ENCODE peak calls at places on chromosomes 16 and 17, in five cellular contexts. I is mesendoderm, V is mesenchymal stem cell, W is IMR-90, E is neuronal stem cell. L is an unnamed sample.

GRCh38 chr16:15608398-15609285 is 34.3 kb downstream of the MARF1 start:
- DNase-seq in I (no peak), V (peak; percentile 64), W (peak; percentile 60), E (no peak), L (no peak)

GRCh38 chr17:82600731-82601446 is 47.4 kb downstream of the WDR45B start:
- DNase-seq in I (no peak), V (no peak), W (no peak), E (no peak), L (no peak)

GRCh38 chr16:31700530-31701388 is 172.8 kb upstream of the ZNF267 start:
- DNase-seq in I (peak; percentile 90), V (peak; percentile 80), W (peak; percentile 49), E (peak; percentile 62), L (no peak)

GRCh38 chr16:16982614-16983013 is 488.1 kb downstream of the XYLT1 start:
- DNase-seq in I (no peak), V (no peak), W (no peak), E (no peak), L (no peak)

GRCh38 chr16:89084411-89084810 is 9.2 kb upstream of the ACSF3 start:
- DNase-seq in I (no peak), V (no peak), W (no peak), E (no peak), L (no peak)

GRCh38 chr17:50767446-50767845 is at the start of gene ANKRD40CL:
- DNase-seq in I (no peak), V (no peak), W (no peak), E (no peak), L (no peak)

GRCh38 chr16:70610273-70611223 is 35.8 kb upstream of the IL34 start:
- DNase-seq in I (no peak), V (no peak), W (no peak), E (no peak), L (no peak)

GRCh38 chr16:15946257-15947044 is 3.0 kb upstream of the ABCC1 start:
- DNase-seq in I (no peak), V (peak; percentile 68), W (peak; percentile 91), E (no peak), L (no peak)

GRCh38 chr17:3282901-3283300 is 15.3 kb downstream of the OR3A1 start:
- DNase-seq in I (no peak), V (no peak), W (no peak), E (no peak), L (no peak)

GRCh38 chr17:55334285-55334684 is 69.5 kb downstream of the HLF start:
- DNase-seq in I (no peak), V (no peak), W (no peak), E (no peak), L (no peak)

GRCh38 chr17:70059076-70059475 is 15.9 kb upstream of the KCNJ16 start:
- DNase-seq in I (no peak), V (peak; percentile 40), W (no peak), E (no peak), L (no peak)

GRCh38 chr17:64507418-64507766 is 615 bp downstream of the CEP95 start:
- DNase-seq in I (peak; percentile 79), V (peak; percentile 90), W (peak; percentile 68), E (peak; percentile 71), L (peak; percentile 66)

GRCh38 chr16:17083628-17084027 is 387.1 kb downstream of the XYLT1 start:
- DNase-seq in I (peak; percentile 89), V (no peak), W (no peak), E (peak; percentile 88), L (peak; percentile 70)

GRCh38 chr17:79899584-79899983 is 60.3 kb upstream of the CBX4 start:
- DNase-seq in I (no peak), V (no peak), W (no peak), E (no peak), L (no peak)

GRCh38 chr17:40355123-40355803 is 9.3 kb downstream of the GJD3 start:
- DNase-seq in I (peak; percentile 79), V (peak; percentile 68), W (peak; percentile 43), E (peak; percentile 72), L (peak; percentile 79)

GRCh38 chr16:83772806-83773205 is 35.0 kb upstream of the HSBP1 start:
- DNase-seq in I (peak; percentile 28), V (peak; percentile 18), W (no peak), E (no peak), L (no peak)

GRCh38 chr17:66691644-66692500 is 143.0 kb upstream of the CACNG5 start:
- DNase-seq in I (no peak), V (peak; percentile 28), W (peak; percentile 64), E (no peak), L (no peak)

GRCh38 chr17:80850109-80850508 is 141.5 kb upstream of the CHMP6 start:
- DNase-seq in I (no peak), V (no peak), W (no peak), E (no peak), L (no peak)

GRCh38 chr16:59179446-59180082 is 445.4 kb upstream of the GOT2 start:
- DNase-seq in I (no peak), V (peak; percentile 56), W (no peak), E (no peak), L (no peak)

GRCh38 chr16:59181821-59182420 is 447.8 kb upstream of the GOT2 start:
- DNase-seq in I (no peak), V (no peak), W (no peak), E (no peak), L (no peak)

GRCh38 chr16:59180083-59180476 is 446.0 kb upstream of the GOT2 start:
- DNase-seq in I (no peak), V (no peak), W (no peak), E (no peak), L (no peak)
- H3K18ac ChIP-seq in I (no peak overlapping the region), V (no peak overlapping the region), W (no peak overlapping the region), E (no peak overlapping the region), L (no peak overlapping the region)

GRCh38 chr16:325375-326155 is 27.0 kb downstream of the AXIN1 start:
- DNase-seq in I (no peak), V (no peak), W (no peak), E (no peak), L (no peak)

GRCh38 chr16:336269-336668 is 16.3 kb downstream of the AXIN1 start:
- DNase-seq in I (no peak), V (no peak), W (no peak), E (no peak), L (no peak)

GRCh38 chr16:333406-334094 is 19.0 kb downstream of the AXIN1 start:
- DNase-seq in I (no peak), V (no peak), W (no peak), E (no peak), L (peak; percentile 58)

DNA sequence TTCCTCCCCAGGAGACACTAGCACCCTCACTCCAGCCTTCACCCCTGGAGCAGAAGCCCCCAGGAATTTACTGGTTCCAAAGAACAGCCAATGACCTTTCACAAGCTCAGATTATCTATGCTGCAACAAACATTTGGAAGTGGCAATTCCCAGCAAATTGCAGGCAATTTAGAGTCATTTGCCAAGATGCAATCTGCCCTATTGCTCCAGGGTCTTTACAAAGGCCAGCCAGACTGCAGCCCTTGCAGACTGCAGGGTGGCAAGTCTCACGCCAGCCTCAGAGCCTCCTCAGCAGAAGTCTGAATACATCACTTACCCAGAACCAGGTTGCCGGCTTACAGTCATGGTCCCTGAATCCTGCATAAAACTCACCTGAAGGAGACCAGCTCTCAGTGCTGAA is 21.8 kb downstream of the AXIN1 start:
- DNase-seq in I (peak; percentile 18), V (no peak), W (no peak), E (no peak), L (peak; percentile 90)
- H3K4me1 ChIP-seq in I (peaks cover 2% of the 10 kb centered on the region), V (peaks cover 22% of the 10 kb centered on the region), W (peaks cover 22% of the 10 kb centered on the region), E (peaks cover 10% of the 10 kb centered on the region), L (peaks cover 21% of the 10 kb centered on the region)

GRCh38 chr16:74666425-74667214 is at the start of gene RFWD3:
- DNase-seq in I (peak; percentile 100), V (peak; percentile 99), W (peak; percentile 99), E (peak; percentile 97), L (peak; percentile 99)
- H3K18ac ChIP-seq in I (peak within 1 kb of the TSS; percentile 91), V (peak within 1 kb of the TSS; percentile 62), W (peak within 1 kb of the TSS; percentile 45), E (peak within 1 kb of the TSS; percentile 95), L (peak within 1 kb of the TSS; percentile 90)

GRCh38 chr17:48125829-48126612 is 18.5 kb downstream of the SNX11 start:
- DNase-seq in I (no peak), V (no peak), W (no peak), E (no peak), L (peak; percentile 18)

GRCh38 chr17:48123776-48124388 is 16.3 kb downstream of the SNX11 start:
- DNase-seq in I (no peak), V (no peak), W (no peak), E (no peak), L (no peak)

GRCh38 chr17:48128411-48128810 is 20.8 kb downstream of the SNX11 start:
- DNase-seq in I (no peak), V (no peak), W (no peak), E (no peak), L (no peak)

GRCh38 chr17:48129981-48130380 is 22.4 kb downstream of the SNX11 start:
- DNase-seq in I (peak; percentile 11), V (no peak), W (no peak), E (no peak), L (no peak)

DNA sequence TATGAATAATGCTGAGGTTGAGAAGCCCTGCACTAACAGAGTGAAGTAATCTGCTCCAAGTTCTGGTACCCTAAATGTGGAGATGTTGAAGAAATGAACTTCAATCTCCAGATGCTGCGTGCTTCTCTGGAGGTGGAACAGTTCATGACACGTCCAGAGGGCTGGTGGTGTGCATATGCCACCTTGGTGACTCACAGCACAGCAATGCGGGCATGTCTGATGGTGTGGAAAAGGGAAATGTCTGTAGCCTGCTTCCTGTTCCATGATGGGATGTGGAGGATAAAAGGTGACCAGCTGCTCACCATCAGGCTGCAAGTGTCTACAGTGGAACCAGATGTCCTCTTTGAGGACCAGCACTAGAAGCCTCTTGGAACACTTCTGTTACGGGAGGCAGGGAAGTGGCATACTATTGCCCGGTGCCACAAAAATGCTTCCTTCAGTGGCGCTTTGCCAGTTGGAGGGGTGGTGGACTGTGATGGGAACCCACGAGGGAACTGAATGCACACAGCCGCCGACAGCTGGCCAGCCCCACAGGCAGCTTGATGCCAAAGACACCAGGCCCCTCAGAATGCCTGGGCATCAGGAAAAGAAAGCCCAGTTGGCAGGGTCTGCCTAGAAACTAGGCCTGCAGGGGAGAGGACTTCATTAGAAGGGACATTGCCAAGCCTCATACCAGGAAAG is 19.9 kb downstream of the SNX11 start:
- DNase-seq in I (peak; percentile 34), V (peak; percentile 16), W (no peak), E (no peak), L (peak; percentile 15)
- H3K4me1 ChIP-seq in I (no peaks in the 10 kb centered on the region), V (peaks cover 6% of the 10 kb centered on the region), W (no peaks in the 10 kb centered on the region), E (peaks cover 6% of the 10 kb centered on the region), L (peaks cover 5% of the 10 kb centered on the region)

GRCh38 chr16:85062728-85063336 is 35.2 kb downstream of the KIAA0513 start:
- DNase-seq in I (no peak), V (no peak), W (no peak), E (no peak), L (no peak)
- H3K18ac ChIP-seq in I (no peak overlapping the region), V (no peak overlapping the region), W (no peak overlapping the region), E (no peak overlapping the region), L (no peak overlapping the region)

GRCh38 chr16:1158456-1159324 is 5.8 kb downstream of the CACNA1H start:
- DNase-seq in I (no peak), V (no peak), W (peak; percentile 47), E (no peak), L (no peak)

GRCh38 chr16:1157639-1158455 is 4.9 kb downstream of the CACNA1H start:
- DNase-seq in I (no peak), V (no peak), W (no peak), E (no peak), L (no peak)

GRCh38 chr16:1159973-1160772 is 7.3 kb downstream of the CACNA1H start:
- DNase-seq in I (no peak), V (no peak), W (no peak), E (no peak), L (peak; percentile 6)

GRCh38 chr16:1160773-1161348 is 8.0 kb downstream of the CACNA1H start:
- DNase-seq in I (no peak), V (no peak), W (no peak), E (no peak), L (peak; percentile 20)

GRCh38 chr16:1159325-1159972 is 6.5 kb downstream of the CACNA1H start:
- DNase-seq in I (no peak), V (no peak), W (no peak), E (no peak), L (no peak)
- H3K4me1 ChIP-seq in I (peaks cover 1% of the 10 kb centered on the region), V (peaks cover 36% of the 10 kb centered on the region), W (peaks cover 19% of the 10 kb centered on the region), E (peaks cover 12% of the 10 kb centered on the region), L (no peaks in the 10 kb centered on the region)

L was measured in trophoblast cell.